ENCODE peak calls at places on chromosomes 1 and 21, in seven cellular contexts. S is SK-N-SH, A is K562, E is GM12878, J is T47D, K is HepG2, Z is H1. Y is an unnamed sample.

GRCh38 chr21:38420140-38420539 is 78.1 kb downstream of the ERG start:
- DNase-seq in J (no peak), K (no peak), Z (no peak), S (no peak), A (no peak), E (no peak), Y (no peak)

GRCh38 chr1:218874313-218874712 is 299.4 kb upstream of the LYPLAL1 start:
- DNase-seq in K (peak), A (no peak), J (no peak), Z (no peak), S (no peak), E (no peak), Y (no peak)

GRCh38 chr1:33866286-33866685 is 2.4 kb downstream of the HMGB4 start:
- DNase-seq in E (no peak), A (no peak), J (peak), K (no peak), S (no peak), Z (no peak), Y (no peak)

GRCh38 chr1:23020731-23021130 is 1.5 kb downstream of the KDM1A start:
- DNase-seq in S (peak), J (no peak), K (peak), E (no peak), A (no peak), Z (no peak), Y (no peak)

GRCh38 chr1:47309427-47309826 is 4.5 kb downstream of the STIL start:
- DNase-seq in S (no peak), J (no peak), E (no peak), A (no peak), K (no peak), Z (no peak), Y (no peak)

GRCh38 chr21:36097427-36098230 is 27.8 kb downstream of the CBR1 start:
- DNase-seq in A (no peak), S (no peak), E (peak), Z (no peak), K (no peak), J (no peak), Y (no peak)

GRCh38 chr1:192476802-192477298 is 98.7 kb upstream of the RGS1 start:
- DNase-seq in Z (no peak), S (no peak), K (no peak), A (no peak), E (peak), J (no peak), Y (no peak)

GRCh38 chr1:219265026-219265515 is 91.4 kb downstream of the LYPLAL1 start:
- DNase-seq in A (no peak), Z (no peak), S (no peak), J (no peak), E (no peak), K (no peak), Y (no peak)

GRCh38 chr1:230148768-230149469 is 81.9 kb downstream of the GALNT2 start:
- DNase-seq in Z (no peak), J (no peak), S (no peak), K (no peak), E (no peak), A (no peak), Y (no peak)

GRCh38 chr1:181087400-181087901 is 1.0 kb upstream of the IER5 start:
- DNase-seq in E (no peak), S (no peak), K (no peak), A (peak), J (peak), Z (no peak), Y (no peak)

GRCh38 chr1:27643626-27644368 is 8.8 kb upstream of the FGR start:
- DNase-seq in A (peak), S (peak), E (no peak), K (peak), Z (peak), J (peak), Y (peak)

GRCh38 chr1:192066202-192066601 is 92.1 kb upstream of the RGS18 start:
- DNase-seq in Z (no peak), S (no peak), J (no peak), K (no peak), A (no peak), E (no peak), Y (peak)

GRCh38 chr1:207873055-207873890 is 37.7 kb downstream of the CD34 start:
- DNase-seq in Z (no peak), J (no peak), A (no peak), E (no peak), S (no peak), K (no peak), Y (no peak)

GRCh38 chr1:48566492-48566891 is 94.5 kb upstream of the SPATA6 start:
- DNase-seq in K (no peak), J (no peak), S (no peak), E (no peak), Z (no peak), A (no peak), Y (no peak)

GRCh38 chr1:157566484-157567300 is 14.4 kb upstream of the FCRL5 start:
- DNase-seq in J (no peak), E (peak), Z (no peak), A (no peak), K (no peak), S (no peak), Y (no peak)

GRCh38 chr1:180917306-180918065 is 4.8 kb downstream of the KIAA1614 start:
- DNase-seq in J (no peak), S (no peak), Z (no peak), E (no peak), K (no peak), A (no peak), Y (peak)

GRCh38 chr1:197319631-197320030 is 51.6 kb downstream of the CRB1 start:
- DNase-seq in K (no peak), J (no peak), S (no peak), Z (no peak), E (no peak), A (no peak), Y (no peak)

GRCh38 chr1:210587547-210587946 is 258.8 kb downstream of the HHAT start:
- DNase-seq in S (no peak), E (no peak), K (no peak), J (peak), A (no peak), Z (no peak), Y (no peak)
- TF ChIP-seq JUND in S (no peak), E (no peak), K (no peak), J (no peak), A (no peak), Z (no peak), Y (no peak)

GRCh38 chr1:117030271-117030877 is 28.8 kb downstream of the CD101 start:
- DNase-seq in A (no peak), E (no peak), Z (no peak), S (no peak), K (no peak), J (no peak), Y (no peak)
- TF ChIP-seq JUND in A (no peak), E (no peak), Z (no peak), S (no peak), K (no peak), J (no peak), Y (no peak)

GRCh38 chr1:7810395-7810794 is 26.3 kb downstream of the PER3 start:
- DNase-seq in J (no peak), A (peak), K (no peak), Z (no peak), E (no peak), S (no peak), Y (peak)
- TF ChIP-seq JUND in J (no peak), A (peak), K (no peak), Z (no peak), E (no peak), S (peak), Y (peak)

DNA sequence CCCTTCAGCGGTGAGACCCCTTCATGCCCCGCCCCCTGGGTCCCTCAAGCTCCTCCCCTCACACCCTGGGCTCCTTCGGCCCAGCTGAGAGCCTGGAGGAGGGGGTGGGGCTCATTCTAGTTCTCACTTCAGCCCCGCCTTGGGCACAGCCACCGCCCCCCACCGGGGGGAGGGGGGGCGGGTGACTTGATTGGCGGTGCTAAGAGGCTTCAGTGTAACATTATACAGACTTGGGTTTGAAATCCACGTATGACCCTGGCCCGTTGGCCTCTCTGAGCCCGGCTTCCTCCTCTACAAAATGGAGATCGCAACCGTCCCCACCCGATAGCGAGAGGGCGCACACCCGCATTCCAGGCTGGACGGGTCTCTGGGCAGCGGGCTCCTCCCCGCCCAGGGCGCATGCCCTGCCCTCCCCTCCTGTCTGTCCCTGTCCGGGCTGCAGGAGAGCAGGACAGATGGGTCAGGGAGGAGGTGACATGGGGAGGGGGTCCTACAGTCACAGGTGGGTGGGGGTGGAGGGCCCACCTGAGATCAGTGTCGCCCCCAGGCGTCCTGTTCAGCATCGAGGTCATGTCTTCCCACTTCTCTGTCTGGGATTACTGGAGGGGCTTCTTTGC is 5.1 kb downstream of the CLCNKB start:
- DNase-seq in K (no peak), E (no peak), Z (peak), J (peak), A (peak), S (peak), Y (no peak)
- TF ChIP-seq JUND in K (no peak), E (no peak), Z (no peak), J (no peak), A (no peak), S (no peak), Y (no peak)

GRCh38 chr1:155052412-155053400 is 1.6 kb downstream of the ADAM15 start:
- DNase-seq in A (peak), Z (no peak), J (peak), E (no peak), K (no peak), S (peak), Y (no peak)
- TF ChIP-seq JUND in A (no peak), Z (no peak), J (no peak), E (no peak), K (no peak), S (no peak), Y (no peak)

GRCh38 chr1:186014370-186015030 is 280.3 kb downstream of the HMCN1 start:
- DNase-seq in K (no peak), S (no peak), A (no peak), E (no peak), Z (no peak), J (no peak), Y (no peak)
- TF ChIP-seq JUND in K (no peak), S (peak), A (no peak), E (no peak), Z (no peak), J (no peak), Y (no peak)

GRCh38 chr21:34704119-34704518 is 35.3 kb downstream of the CLIC6 start:
- DNase-seq in Z (no peak), A (no peak), S (peak), K (no peak), J (no peak), E (no peak), Y (no peak)
- TF ChIP-seq JUND in Z (no peak), A (no peak), S (no peak), K (no peak), J (no peak), E (no peak), Y (no peak)